ENCODE peak calls at places on chromosomes 12 and 14, in five cellular contexts. Y is tibial nerve, G is A549, R is stomach, Z is GM12878. N is an unnamed sample.

GRCh38 chr12:117367006-117367638 is 5.7 kb upstream of the NOS1 start:
- DNase-seq in Y (peak), G (peak), Z (peak), R (peak), N (peak)

GRCh38 chr14:85439696-85440328 is 90.1 kb upstream of the FLRT2 start:
- DNase-seq in R (no peak), Y (no peak), G (peak), Z (no peak), N (no peak)

GRCh38 chr12:18955594-18955993 is 173.9 kb upstream of the PLEKHA5 start:
- DNase-seq in G (no peak), Z (no peak), Y (no peak), R (no peak), N (no peak)

GRCh38 chr12:25889185-25889584 is 69.3 kb upstream of the RASSF8 start:
- DNase-seq in Z (no peak), G (no peak), R (no peak), Y (no peak), N (no peak)

GRCh38 chr12:71684081-71684480 is 1.8 kb upstream of the TMEM19 start:
- DNase-seq in G (peak), Y (no peak), R (no peak), Z (no peak), N (no peak)

GRCh38 chr14:22225526-22226133 is 363.4 kb downstream of the DAD1 start:
- DNase-seq in R (no peak), G (no peak), Y (no peak), Z (no peak), N (no peak)

GRCh38 chr14:28678887-28679286 is 87.7 kb upstream of the FOXG1 start:
- DNase-seq in R (no peak), Y (no peak), Z (no peak), G (peak), N (no peak)

GRCh38 chr12:25692115-25693035 is 139.3 kb upstream of the LMNTD1 start:
- DNase-seq in G (no peak), Y (no peak), Z (no peak), R (no peak), N (no peak)

GRCh38 chr12:108373111-108373510 is 34.0 kb upstream of the CMKLR1 start:
- DNase-seq in R (no peak), G (no peak), Z (no peak), Y (no peak), N (no peak)

GRCh38 chr14:36520601-36521525 is 831 bp upstream of the NKX2-1 start:
- DNase-seq in Z (no peak), G (peak), Y (no peak), R (peak), N (no peak)

GRCh38 chr12:124498178-124498869 is 69.1 kb downstream of the NCOR2 start:
- DNase-seq in Z (no peak), R (no peak), G (no peak), Y (no peak), N (no peak)

GRCh38 chr12:113242018-113242418 is 20.8 kb downstream of the TPCN1 start:
- DNase-seq in G (no peak), Y (no peak), R (peak), Z (no peak), N (no peak)

GRCh38 chr12:45707241-45707857 is 22.2 kb upstream of the ARID2 start:
- DNase-seq in Y (no peak), Z (no peak), R (no peak), G (no peak), N (no peak)

GRCh38 chr14:96538663-96539317 is 36.6 kb downstream of the PAPOLA start:
- DNase-seq in G (peak), R (no peak), Y (no peak), Z (no peak), N (no peak)

GRCh38 chr14:94481468-94482131 is 5.6 kb upstream of the SERPINA9 start:
- DNase-seq in R (no peak), G (no peak), Y (no peak), Z (peak), N (no peak)

GRCh38 chr14:93788557-93789365 is 476 bp upstream of the PRIMA1 start:
- DNase-seq in Y (no peak), G (peak), Z (no peak), R (peak), N (no peak)

GRCh38 chr12:19382563-19382962 is 56.7 kb upstream of the AEBP2 start:
- DNase-seq in R (peak), G (no peak), Z (no peak), Y (no peak), N (peak)

GRCh38 chr12:78568326-78569020 is 296.1 kb upstream of the SYT1 start:
- DNase-seq in Z (no peak), Y (no peak), R (no peak), G (no peak), N (no peak)

GRCh38 chr12:101772019-101772774 is 32.9 kb upstream of the SYCP3 start:
- DNase-seq in R (no peak), G (no peak), Z (no peak), Y (no peak), N (no peak)

GRCh38 chr14:29390046-29390841 is 537.4 kb downstream of the PRKD1 start:
- DNase-seq in Z (no peak), Y (no peak), R (no peak), G (no peak), N (no peak)

GRCh38 chr12:93896427-93896826 is 219.3 kb downstream of the CRADD start:
- DNase-seq in G (no peak), R (no peak), Y (no peak), Z (no peak), N (no peak)

GRCh38 chr14:78921856-78922255 is 751.7 kb downstream of the NRXN3 start:
- DNase-seq in Z (no peak), Y (no peak), R (no peak), G (peak), N (no peak)

GRCh38 chr12:21428241-21428640 is 9.2 kb upstream of the PYROXD1 start:
- DNase-seq in Y (no peak), G (no peak), R (no peak), Z (no peak), N (no peak)

GRCh38 chr14:58637040-58637390 is 747 bp upstream of the DACT1 start:
- DNase-seq in G (peak), R (peak), Y (no peak), Z (no peak), N (no peak)

GRCh38 chr14:84312551-84312950 is 1217.4 kb upstream of the FLRT2 start:
- DNase-seq in Z (no peak), R (no peak), G (no peak), Y (no peak), N (no peak)

GRCh38 chr12:76523408-76523807 is 36.2 kb downstream of the OSBPL8 start:
- DNase-seq in R (no peak), Z (no peak), Y (no peak), G (no peak), N (no peak)

GRCh38 chr12:77615331-77615730 is 215.4 kb upstream of the NAV3 start:
- DNase-seq in G (peak), Z (no peak), R (no peak), Y (no peak), N (no peak)

GRCh38 chr12:125081427-125081826 is 16.2 kb downstream of the AACS start:
- DNase-seq in Z (no peak), R (no peak), Y (no peak), G (no peak), N (no peak)

GRCh38 chr14:68458840-68459469 is 333.9 kb downstream of the ZFP36L1 start:
- DNase-seq in Z (no peak), R (peak), Y (peak), G (peak), N (peak)

GRCh38 chr12:121917950-121918678 is at the start of gene CFAP251:
- DNase-seq in Z (peak), R (peak), G (no peak), Y (peak), N (peak)

GRCh38 chr12:113475451-113476085 is 3.9 kb upstream of the LHX5 start:
- DNase-seq in Z (no peak), G (no peak), R (no peak), Y (no peak), N (no peak)

GRCh38 chr14:102875652-102876051 is 46.8 kb upstream of the AMN start:
- DNase-seq in G (no peak), R (no peak), Y (no peak), Z (no peak), N (no peak)

GRCh38 chr14:102873131-102873530 is 49.3 kb upstream of the AMN start:
- DNase-seq in R (no peak), Z (no peak), G (no peak), Y (no peak), N (no peak)

GRCh38 chr14:102870994-102871831 is 51.2 kb upstream of the AMN start:
- DNase-seq in Y (no peak), Z (no peak), G (no peak), R (no peak), N (no peak)

GRCh38 chr14:102872020-102872419 is 50.4 kb upstream of the AMN start:
- DNase-seq in G (no peak), Y (no peak), R (no peak), Z (no peak), N (no peak)

DNA sequence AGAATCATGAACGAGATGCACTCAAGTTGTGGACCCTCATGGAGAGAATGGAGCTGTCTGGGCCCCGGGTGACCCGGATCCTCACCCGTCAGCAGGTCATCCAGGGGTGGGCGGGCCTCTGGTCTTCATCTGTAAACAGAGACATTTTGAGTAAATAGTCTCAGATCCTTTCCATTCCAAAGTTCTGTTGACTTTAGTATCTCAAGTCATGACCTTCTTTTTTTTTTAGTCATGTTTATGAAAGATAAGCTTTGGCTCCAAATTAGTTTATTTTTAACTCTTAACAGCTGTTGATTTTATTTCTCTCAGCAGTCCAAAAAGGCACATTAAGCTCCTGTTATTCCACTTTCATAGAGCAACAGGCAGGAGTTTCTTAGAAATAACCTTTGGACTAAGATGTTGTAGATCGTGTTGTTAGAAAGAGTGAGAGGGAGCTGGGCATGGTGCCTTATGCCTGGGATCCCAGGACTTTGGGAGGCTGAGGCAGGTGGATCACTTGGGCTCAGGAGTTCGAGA is 48.9 kb upstream of the AMN start:
- DNase-seq in G (peak), Z (no peak), R (no peak), Y (no peak), N (no peak)
- TF ChIP-seq EP300 in G (no peak), Z (no peak), R (no peak), Y (no peak), N (no peak)

GRCh38 chr12:110010853-110011835 is 11.9 kb downstream of the ANKRD13A start:
- DNase-seq in R (no peak), G (no peak), Y (no peak), Z (peak), N (no peak)
- H3K27ac ChIP-seq in R (no peak), G (no peak), Y (no peak), Z (peak), N (no peak)

GRCh38 chr12:32896438-32897275 is at the start of gene PKP2:
- DNase-seq in R (peak), Z (no peak), Y (no peak), G (peak), N (peak)
- TF ChIP-seq POLR2A in R (no peak), Z (no peak), Y (no peak), G (peak), N (no peak)

GRCh38 chr12:74449872-74450271 is 87.8 kb upstream of the ATXN7L3B start:
- DNase-seq in Y (no peak), G (no peak), R (no peak), Z (no peak), N (no peak)

GRCh38 chr12:74454109-74454508 is 83.5 kb upstream of the ATXN7L3B start:
- DNase-seq in Y (no peak), R (no peak), Z (no peak), G (no peak), N (no peak)

GRCh38 chr12:74455429-74455828 is 82.2 kb upstream of the ATXN7L3B start:
- DNase-seq in Y (no peak), R (no peak), G (no peak), Z (no peak), N (no peak)
- TF ChIP-seq EP300 in Y (no peak), R (no peak), G (no peak), Z (no peak), N (no peak)

DNA sequence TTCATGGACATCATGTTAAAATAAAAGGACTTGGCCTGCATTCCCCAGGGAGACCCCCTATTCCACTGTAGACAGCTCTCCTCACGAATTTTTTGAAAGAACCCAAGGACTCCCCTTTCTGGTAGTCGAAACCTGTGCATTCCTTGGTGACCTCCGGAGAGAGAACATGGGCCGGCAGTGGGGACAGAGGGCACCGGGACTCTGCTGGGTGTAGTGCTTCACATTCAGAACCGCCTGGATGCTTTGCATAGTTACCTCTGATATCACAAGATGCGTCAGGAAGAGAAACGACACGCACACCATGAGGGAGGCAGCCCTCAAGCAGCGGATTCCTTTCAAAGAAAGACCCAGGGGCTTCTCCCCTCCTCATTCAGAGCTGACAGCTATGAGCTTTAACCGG is 9.7 kb downstream of the CKAP4 start:
- DNase-seq in Z (no peak), G (no peak), R (no peak), Y (no peak), N (no peak)
- H3K27ac ChIP-seq in Z (no peak), G (no peak), R (no peak), Y (no peak), N (no peak)